ENCODE peak calls at places on chromosomes 3 and 15, in nine cellular contexts. One of them, this sample, is unnamed.

GRCh38 chr15:73965730-73966103 is 26.4 kb downstream of the STOML1 start:
- DNase-seq in posterior vena cava: no peak
- DNase-seq in NCI-H460: no peak
- DNase-seq in uterus: no peak
- DNase-seq in MV-4-11: peak
- DNase-seq in NCI-H345: no peak
- DNase-seq in NCI-H2227 treated with DMSO at 0.1 percent for 48 hours: no peak
- DNase-seq in foreskin keratinocyte: peak
- DNase-seq in T-cell: no peak
- DNase-seq in this sample: no peak

GRCh38 chr3:149977391-149977790 is 6.7 kb upstream of the PFN2 start:
- DNase-seq in posterior vena cava: no peak
- DNase-seq in NCI-H2227 treated with DMSO at 0.1 percent for 48 hours: no peak
- DNase-seq in NCI-H345: no peak
- DNase-seq in NCI-H460: no peak
- DNase-seq in MV-4-11: no peak
- DNase-seq in foreskin keratinocyte: no peak
- DNase-seq in T-cell: no peak
- DNase-seq in uterus: no peak
- DNase-seq in this sample: no peak

GRCh38 chr3:131349946-131350347 is 31.6 kb upstream of the NUDT16 start:
- DNase-seq in uterus: no peak
- DNase-seq in NCI-H460: peak
- DNase-seq in MV-4-11: no peak
- DNase-seq in foreskin keratinocyte: peak
- DNase-seq in posterior vena cava: no peak
- DNase-seq in NCI-H2227 treated with DMSO at 0.1 percent for 48 hours: no peak
- DNase-seq in T-cell: no peak
- DNase-seq in NCI-H345: no peak
- DNase-seq in this sample: no peak

GRCh38 chr15:95290376-95290973 is 1040.0 kb upstream of the NR2F2 start:
- DNase-seq in T-cell: no peak
- DNase-seq in NCI-H460: no peak
- DNase-seq in NCI-H2227 treated with DMSO at 0.1 percent for 48 hours: no peak
- DNase-seq in uterus: no peak
- DNase-seq in posterior vena cava: no peak
- DNase-seq in MV-4-11: no peak
- DNase-seq in foreskin keratinocyte: no peak
- DNase-seq in NCI-H345: no peak
- DNase-seq in this sample: no peak

GRCh38 chr3:184391266-184391665 is 11.4 kb downstream of the CHRD start:
- DNase-seq in uterus: no peak
- DNase-seq in NCI-H345: no peak
- DNase-seq in foreskin keratinocyte: no peak
- DNase-seq in NCI-H2227 treated with DMSO at 0.1 percent for 48 hours: no peak
- DNase-seq in MV-4-11: no peak
- DNase-seq in NCI-H460: no peak
- DNase-seq in posterior vena cava: peak
- DNase-seq in T-cell: no peak
- DNase-seq in this sample: no peak

GRCh38 chr3:122514123-122515019 is at the start of gene KPNA1:
- DNase-seq in posterior vena cava: peak
- DNase-seq in T-cell: peak
- DNase-seq in uterus: peak
- DNase-seq in MV-4-11: peak
- DNase-seq in foreskin keratinocyte: peak
- DNase-seq in NCI-H460: peak
- DNase-seq in NCI-H345: peak
- DNase-seq in NCI-H2227 treated with DMSO at 0.1 percent for 48 hours: peak
- DNase-seq in this sample: peak

GRCh38 chr3:125434582-125435011 is 59.5 kb upstream of the ZNF148 start:
- DNase-seq in MV-4-11: no peak
- DNase-seq in foreskin keratinocyte: no peak
- DNase-seq in NCI-H2227 treated with DMSO at 0.1 percent for 48 hours: no peak
- DNase-seq in uterus: no peak
- DNase-seq in NCI-H345: no peak
- DNase-seq in T-cell: no peak
- DNase-seq in NCI-H460: no peak
- DNase-seq in posterior vena cava: no peak
- DNase-seq in this sample: no peak

GRCh38 chr3:50192124-50192523 is 714 bp downstream of the GNAT1 start:
- DNase-seq in NCI-H345: no peak
- DNase-seq in foreskin keratinocyte: no peak
- DNase-seq in posterior vena cava: no peak
- DNase-seq in T-cell: no peak
- DNase-seq in NCI-H460: no peak
- DNase-seq in NCI-H2227 treated with DMSO at 0.1 percent for 48 hours: no peak
- DNase-seq in MV-4-11: no peak
- DNase-seq in uterus: no peak
- DNase-seq in this sample: no peak

GRCh38 chr3:9485248-9485647 is 68.4 kb downstream of the LHFPL4 start:
- DNase-seq in MV-4-11: no peak
- DNase-seq in NCI-H2227 treated with DMSO at 0.1 percent for 48 hours: no peak
- DNase-seq in T-cell: no peak
- DNase-seq in uterus: no peak
- DNase-seq in foreskin keratinocyte: no peak
- DNase-seq in posterior vena cava: no peak
- DNase-seq in NCI-H345: no peak
- DNase-seq in NCI-H460: no peak
- DNase-seq in this sample: no peak

GRCh38 chr3:183862610-183863009 is 22.1 kb downstream of the PARL start:
- DNase-seq in foreskin keratinocyte: no peak
- DNase-seq in posterior vena cava: no peak
- DNase-seq in MV-4-11: no peak
- DNase-seq in T-cell: no peak
- DNase-seq in NCI-H345: no peak
- DNase-seq in NCI-H2227 treated with DMSO at 0.1 percent for 48 hours: no peak
- DNase-seq in uterus: no peak
- DNase-seq in NCI-H460: no peak
- DNase-seq in this sample: no peak

GRCh38 chr3:136343873-136344281 is 93.7 kb downstream of the PCCB start:
- DNase-seq in T-cell: no peak
- DNase-seq in NCI-H2227 treated with DMSO at 0.1 percent for 48 hours: no peak
- DNase-seq in foreskin keratinocyte: peak
- DNase-seq in MV-4-11: no peak
- DNase-seq in uterus: peak
- DNase-seq in posterior vena cava: peak
- DNase-seq in NCI-H460: peak
- DNase-seq in NCI-H345: peak
- DNase-seq in this sample: no peak

GRCh38 chr3:139427283-139428060 is 38.0 kb upstream of the COPB2 start:
- DNase-seq in NCI-H2227 treated with DMSO at 0.1 percent for 48 hours: peak
- DNase-seq in foreskin keratinocyte: peak
- DNase-seq in posterior vena cava: no peak
- DNase-seq in MV-4-11: peak
- DNase-seq in NCI-H460: peak
- DNase-seq in uterus: peak
- DNase-seq in NCI-H345: peak
- DNase-seq in T-cell: no peak
- DNase-seq in this sample: no peak

GRCh38 chr15:88681610-88682221 is 42.9 kb downstream of the ISG20 start:
- DNase-seq in posterior vena cava: no peak
- DNase-seq in NCI-H345: no peak
- DNase-seq in MV-4-11: no peak
- DNase-seq in foreskin keratinocyte: no peak
- DNase-seq in NCI-H460: no peak
- DNase-seq in uterus: no peak
- DNase-seq in T-cell: no peak
- DNase-seq in NCI-H2227 treated with DMSO at 0.1 percent for 48 hours: no peak
- DNase-seq in this sample: no peak

GRCh38 chr15:89192771-89193170 is 28.6 kb downstream of the RLBP1 start:
- DNase-seq in NCI-H2227 treated with DMSO at 0.1 percent for 48 hours: no peak
- DNase-seq in MV-4-11: no peak
- DNase-seq in NCI-H345: no peak
- DNase-seq in NCI-H460: no peak
- DNase-seq in posterior vena cava: no peak
- DNase-seq in foreskin keratinocyte: no peak
- DNase-seq in uterus: no peak
- DNase-seq in T-cell: no peak
- DNase-seq in this sample: no peak

GRCh38 chr15:68484696-68485400 is 52.9 kb upstream of the ITGA11 start:
- DNase-seq in foreskin keratinocyte: no peak
- DNase-seq in NCI-H460: no peak
- DNase-seq in MV-4-11: no peak
- DNase-seq in NCI-H2227 treated with DMSO at 0.1 percent for 48 hours: no peak
- DNase-seq in posterior vena cava: peak
- DNase-seq in T-cell: no peak
- DNase-seq in uterus: peak
- DNase-seq in NCI-H345: no peak
- DNase-seq in this sample: no peak

GRCh38 chr3:153051427-153052095 is 110.5 kb upstream of the RAP2B start:
- DNase-seq in uterus: no peak
- DNase-seq in T-cell: no peak
- DNase-seq in posterior vena cava: no peak
- DNase-seq in NCI-H345: no peak
- DNase-seq in NCI-H460: peak
- DNase-seq in MV-4-11: peak
- DNase-seq in foreskin keratinocyte: peak
- DNase-seq in NCI-H2227 treated with DMSO at 0.1 percent for 48 hours: no peak
- DNase-seq in this sample: no peak

GRCh38 chr3:163773136-163773535 is 1305.2 kb downstream of the SI start:
- DNase-seq in MV-4-11: no peak
- DNase-seq in T-cell: no peak
- DNase-seq in foreskin keratinocyte: no peak
- DNase-seq in uterus: no peak
- DNase-seq in NCI-H460: no peak
- DNase-seq in NCI-H345: no peak
- DNase-seq in posterior vena cava: no peak
- DNase-seq in NCI-H2227 treated with DMSO at 0.1 percent for 48 hours: no peak
- DNase-seq in this sample: no peak

GRCh38 chr15:101255615-101256350 is 3.9 kb upstream of the CHSY1 start:
- DNase-seq in foreskin keratinocyte: peak
- DNase-seq in T-cell: no peak
- DNase-seq in NCI-H460: no peak
- DNase-seq in MV-4-11: peak
- DNase-seq in NCI-H2227 treated with DMSO at 0.1 percent for 48 hours: peak
- DNase-seq in posterior vena cava: no peak
- DNase-seq in NCI-H345: no peak
- DNase-seq in uterus: no peak
- DNase-seq in this sample: no peak

This sample was measured in activated effector memory CD4-positive, alpha-beta T cell treated with Interleukin-2 at 50 U/mL for 16 hours.